ENCODE peak calls at places on chromosomes 16 and 17, in four cellular contexts. N is prostate gland; Q is HS-5; C is activated CD4-positive, alpha-beta T cell treated with anti-CD3 and anti-CD28 coated beads for 24 hours. D is an unnamed sample.

GRCh38 chr16:15482068-15482747 is 47.8 kb downstream of the BMERB1 start:
- DNase-seq in C (no peak), N (peak), Q (peak), D (no peak)

GRCh38 chr16:30115238-30115637 is 1.9 kb upstream of the GDPD3 start:
- DNase-seq in C (no peak), Q (no peak), N (no peak), D (no peak)

GRCh38 chr17:15510361-15510760 is 42.9 kb upstream of the CDRT4 start:
- DNase-seq in N (no peak), Q (peak), C (no peak), D (no peak)

GRCh38 chr16:50627419-50627818 is 53.7 kb downstream of the SNX20 start:
- DNase-seq in Q (no peak), N (peak), C (peak), D (no peak)

GRCh38 chr16:79767597-79768280 is 167.2 kb upstream of the MAF start:
- DNase-seq in C (no peak), N (peak), Q (no peak), D (no peak)

GRCh38 chr17:68457539-68458259 is 403 bp upstream of the WIPI1 start:
- DNase-seq in N (peak), Q (peak), C (peak), D (peak)

GRCh38 chr16:23823475-23824407 is 12.0 kb upstream of the PRKCB start:
- DNase-seq in N (no peak), C (no peak), Q (no peak), D (no peak)

GRCh38 chr16:68298907-68299515 is 11.7 kb downstream of the SLC7A6OS start:
- DNase-seq in Q (peak), C (no peak), N (peak), D (no peak)

GRCh38 chr17:27475070-27475673 is 18.9 kb downstream of the KSR1 start:
- DNase-seq in N (no peak), Q (no peak), C (no peak), D (no peak)

GRCh38 chr17:35372846-35373531 is 432 bp downstream of the SLFN11 start:
- DNase-seq in Q (no peak), N (peak), C (no peak), D (no peak)

GRCh38 chr17:58330997-58331814 is 2.6 kb upstream of the TSPOAP1 start:
- DNase-seq in C (peak), N (no peak), Q (no peak), D (peak)

GRCh38 chr16:70638814-70639792 is 7.3 kb upstream of the IL34 start:
- DNase-seq in N (no peak), Q (no peak), C (no peak), D (no peak)

GRCh38 chr17:43905400-43905984 is 1.8 kb downstream of the MPP2 start:
- DNase-seq in Q (no peak), N (no peak), C (no peak), D (no peak)

GRCh38 chr17:82702161-82702932 is 3.8 kb upstream of the RAB40B start:
- DNase-seq in Q (no peak), N (peak), C (no peak), D (no peak)

GRCh38 chr17:40038882-40039513 is 15.2 kb downstream of the MED24 start:
- DNase-seq in C (no peak), Q (no peak), N (peak), D (no peak)

GRCh38 chr17:49015179-49015923 is 18.2 kb downstream of the IGF2BP1 start:
- DNase-seq in N (no peak), C (no peak), Q (no peak), D (no peak)

GRCh38 chr17:50267074-50267841 is 7.0 kb upstream of the TMEM92 start:
- DNase-seq in N (no peak), Q (no peak), C (no peak), D (peak)

GRCh38 chr17:67365762-67366192 is 600 bp downstream of the PSMD12 start:
- DNase-seq in N (no peak), Q (no peak), C (peak), D (no peak)

GRCh38 chr16:2339521-2340484 is 725 bp downstream of the ABCA3 start:
- DNase-seq in C (no peak), Q (no peak), N (peak), D (peak)

GRCh38 chr17:68603027-68603426 is 1.9 kb upstream of the FAM20A start:
- DNase-seq in N (no peak), Q (no peak), C (no peak), D (no peak)

GRCh38 chr17:78001182-78001581 is 42.7 kb downstream of the TNRC6C start:
- DNase-seq in Q (no peak), N (no peak), C (no peak), D (no peak)

GRCh38 chr17:64369007-64369893 is 21.4 kb downstream of the PECAM1 start:
- DNase-seq in N (no peak), Q (no peak), C (no peak), D (no peak)

GRCh38 chr16:54118846-54119245 is 167.7 kb downstream of the IRX3 start:
- DNase-seq in Q (no peak), N (no peak), C (no peak), D (no peak)

GRCh38 chr16:57316390-57317017 is 32.0 kb upstream of the PLLP start:
- DNase-seq in C (no peak), Q (peak), N (no peak), D (no peak)

GRCh38 chr17:19714542-19715411 is 1.6 kb downstream of the SLC47A2 start:
- DNase-seq in Q (no peak), N (no peak), C (no peak), D (no peak)

GRCh38 chr16:22052985-22053384 is 39.4 kb upstream of the VWA3A start:
- DNase-seq in Q (no peak), C (no peak), N (no peak), D (no peak)

GRCh38 chr16:53429221-53429943 is 4.9 kb upstream of the RBL2 start:
- DNase-seq in C (no peak), Q (no peak), N (peak), D (no peak)

GRCh38 chr17:27572665-27573064 is 58.3 kb upstream of the LGALS9 start:
- DNase-seq in Q (no peak), N (no peak), C (peak), D (no peak)

GRCh38 chr16:66342294-66342900 is 24.1 kb upstream of the CDH5 start:
- DNase-seq in N (no peak), Q (no peak), C (no peak), D (no peak)

GRCh38 chr17:73393962-73394361 is 82.2 kb upstream of the CDC42EP4 start:
- DNase-seq in N (no peak), C (no peak), Q (no peak), D (no peak)

GRCh38 chr16:84547539-84548058 is 43.1 kb upstream of the MEAK7 start:
- DNase-seq in C (no peak), Q (no peak), N (no peak), D (no peak)